ENCODE peak calls at places on chromosomes 11 and 22, in five cellular contexts. Q, B, L, D and Z are unnamed samples.

GRCh38 chr11:9973921-9974320 is 310.0 kb downstream of the SWAP70 start:
- DNase-seq in D (no peak), Q (no peak), B (no peak), L (no peak), Z (no peak)

GRCh38 chr22:27868738-27869282 is 50.2 kb downstream of the PITPNB start:
- DNase-seq in L (no peak), D (no peak), B (no peak), Q (no peak), Z (no peak)

GRCh38 chr11:46471943-46472661 is 80.5 kb upstream of the CHRM4 start:
- DNase-seq in D (no peak), Q (no peak), B (no peak), L (no peak), Z (no peak)

GRCh38 chr11:64661146-64661545 is 61.9 kb downstream of the NRXN2 start:
- DNase-seq in Q (no peak), L (no peak), B (no peak), D (no peak), Z (no peak)

GRCh38 chr11:2885017-2885675 is 429 bp downstream of the CDKN1C start:
- DNase-seq in Q (no peak), D (no peak), B (peak; percentile 73), L (peak; percentile 64), Z (no peak)

GRCh38 chr22:30178180-30179126 is 68.1 kb downstream of the LIF start:
- DNase-seq in Q (no peak), B (no peak), L (no peak), D (no peak), Z (no peak)

GRCh38 chr11:27786331-27786730 is 86.1 kb upstream of the BDNF start:
- DNase-seq in D (no peak), Q (no peak), B (no peak), L (no peak), Z (no peak)

GRCh38 chr11:89495951-89496350 is 4.8 kb upstream of the NOX4 start:
- DNase-seq in D (no peak), L (no peak), B (no peak), Q (no peak), Z (no peak)

GRCh38 chr22:29302681-29303465 is 3.6 kb upstream of the GAS2L1 start:
- DNase-seq in B (peak; percentile 17), L (no peak), Q (peak; percentile 81), D (no peak), Z (no peak)

GRCh38 chr11:133318221-133318620 is 214.1 kb downstream of the OPCML start:
- DNase-seq in B (no peak), D (no peak), Q (no peak), L (no peak), Z (no peak)

GRCh38 chr22:23789638-23790037 is 2.9 kb downstream of the SMARCB1 start:
- DNase-seq in B (no peak), D (no peak), Q (peak; percentile 5), L (no peak), Z (no peak)

GRCh38 chr11:69357458-69358397 is 63.8 kb downstream of the MYEOV start:
- DNase-seq in L (no peak), B (no peak), D (no peak), Q (no peak), Z (no peak)

GRCh38 chr22:20237480-20238440 is 30.4 kb downstream of the RTN4R start:
- DNase-seq in L (no peak), B (no peak), Q (no peak), D (no peak), Z (no peak)

GRCh38 chr22:32411388-32411787 is 659 bp downstream of the RTCB start:
- DNase-seq in Q (no peak), L (no peak), B (no peak), D (no peak), Z (no peak)

GRCh38 chr22:27825174-27825573 is 23.6 kb upstream of the MN1 start:
- DNase-seq in D (no peak), L (no peak), Q (no peak), B (no peak), Z (no peak)

GRCh38 chr11:130431806-130432205 is 3.4 kb upstream of the ADAMTS8 start:
- DNase-seq in Q (no peak), L (no peak), D (no peak), B (no peak), Z (no peak)

GRCh38 chr11:18310800-18311340 is 11.1 kb downstream of the HPS5 start:
- DNase-seq in B (peak; percentile 23), L (no peak), Q (no peak), D (no peak), Z (no peak)

GRCh38 chr11:1926156-1927031 is 6.9 kb downstream of the TNNT3 start:
- DNase-seq in L (no peak), B (peak; percentile 11), D (no peak), Q (peak; percentile 45), Z (no peak)

GRCh38 chr22:19402642-19403191 is 28.8 kb downstream of the HIRA start:
- DNase-seq in L (no peak), D (no peak), B (no peak), Q (no peak), Z (no peak)